ENCODE peak calls at places on chromosomes 2 and 18, in six cellular contexts. W is body of pancreas; P is CD8-positive, alpha-beta T cell; U is ovary; A is epithelial cell of proximal tubule; X is fibroblast of lung. E is an unnamed sample.
A peak's percentile ranks its signal among the peaks of the same experiment; 100 is the strongest.

GRCh38 chr2:49241991-49242390 is 87.7 kb upstream of the FSHR start:
- DNase-seq in W (no peak), X (peak; percentile 51), P (no peak), A (no peak), U (no peak), E (no peak)

GRCh38 chr18:61854578-61854977 is 38.2 kb downstream of the RNF152 start:
- DNase-seq in X (peak; percentile 62), U (no peak), P (no peak), W (no peak), A (no peak), E (no peak)

GRCh38 chr2:27729198-27729597 is 42.3 kb upstream of the MRPL33 start:
- DNase-seq in X (no peak), P (no peak), W (no peak), U (no peak), A (peak; percentile 91), E (no peak)

GRCh38 chr2:203631068-203631757 is 75.2 kb upstream of the CD28 start:
- DNase-seq in U (no peak), A (no peak), X (peak; percentile 84), P (no peak), W (no peak), E (no peak)

GRCh38 chr2:98088261-98088660 is 1.3 kb downstream of the VWA3B start:
- DNase-seq in U (no peak), X (no peak), P (no peak), A (no peak), W (no peak), E (no peak)

GRCh38 chr2:11697103-11697871 is 27.3 kb upstream of the NTSR2 start:
- DNase-seq in U (peak; percentile 64), X (peak; percentile 77), P (no peak), W (no peak), A (peak; percentile 77), E (no peak)

GRCh38 chr2:124995185-124995912 is 970.3 kb downstream of the CNTNAP5 start:
- DNase-seq in A (no peak), W (no peak), P (no peak), U (no peak), X (no peak), E (no peak)

GRCh38 chr2:162074579-162074922 is 536 bp upstream of the DPP4 start:
- DNase-seq in P (no peak), W (no peak), A (no peak), U (no peak), X (no peak), E (no peak)

GRCh38 chr2:98356729-98357128 is 10.5 kb downstream of the CNGA3 start:
- DNase-seq in X (no peak), P (no peak), A (no peak), U (no peak), W (no peak), E (no peak)

GRCh38 chr2:42974303-42974696 is 181.9 kb upstream of the HAAO start:
- DNase-seq in U (peak; percentile 26), X (peak; percentile 29), P (no peak), A (no peak), W (no peak), E (no peak)

GRCh38 chr2:95032868-95033603 is 7.5 kb downstream of the MAL start:
- DNase-seq in P (no peak), X (no peak), U (no peak), W (no peak), A (no peak), E (no peak)

GRCh38 chr2:3302751-3303582 is 74.7 kb downstream of the EIPR1 start:
- DNase-seq in X (no peak), W (no peak), U (no peak), P (no peak), A (no peak), E (no peak)

GRCh38 chr2:242015366-242016065 is 146.0 kb downstream of the RTP5 start:
- DNase-seq in U (no peak), P (no peak), W (no peak), X (no peak), A (no peak), E (no peak)

GRCh38 chr2:66519264-66519843 is 84.4 kb downstream of the MEIS1 start:
- DNase-seq in X (no peak), U (no peak), A (no peak), W (no peak), P (no peak), E (no peak)

GRCh38 chr18:67199993-67200617 is 316.4 kb downstream of the DSEL start:
- DNase-seq in A (peak; percentile 13), X (peak; percentile 78), W (no peak), P (no peak), U (no peak), E (peak; percentile 21)

GRCh38 chr2:106547104-106547503 is 59.9 kb downstream of the CD8B2 start:
- DNase-seq in W (no peak), X (no peak), P (no peak), A (no peak), U (no peak), E (no peak)

DNA sequence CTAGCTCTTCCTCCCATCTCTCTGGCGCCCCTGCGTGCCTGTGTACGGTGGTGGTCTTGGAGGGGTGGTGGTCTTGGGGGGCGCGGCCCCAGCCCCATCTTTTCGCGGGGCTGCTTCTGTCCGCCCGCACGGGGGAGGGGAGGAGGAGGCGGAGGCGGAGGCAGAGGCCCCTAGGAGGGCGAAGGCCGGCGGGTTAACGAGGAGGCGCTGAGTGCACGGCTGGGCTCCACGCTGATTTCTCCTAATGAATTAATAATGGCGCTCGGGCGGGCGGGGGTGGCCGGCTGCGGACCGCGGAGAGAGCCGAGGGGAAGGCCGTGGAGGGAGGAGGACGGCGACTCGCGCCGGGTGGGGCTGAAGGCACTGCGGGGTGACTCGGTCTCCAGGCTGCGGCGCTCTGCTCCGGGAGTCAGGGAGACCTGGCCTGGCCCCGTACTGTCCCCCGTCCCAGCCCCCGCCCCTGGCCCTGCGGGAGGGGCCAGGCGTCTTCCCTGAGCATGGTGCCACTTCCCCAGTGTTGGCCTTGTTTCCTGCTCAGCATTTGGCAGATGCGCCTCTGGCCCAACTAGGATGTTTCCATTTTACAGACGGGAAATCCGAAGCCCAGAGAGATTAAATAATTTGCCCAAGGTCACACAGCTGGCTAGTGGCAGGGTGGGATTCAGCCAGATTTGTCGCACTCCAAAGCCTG is 6.0 kb downstream of the GAREM2 start:
- DNase-seq in X (no peak), A (no peak), P (no peak), U (no peak), W (no peak), E (no peak)
- H3K4me3 ChIP-seq in X (no peak overlapping the region), A (peak overlapping the region; percentile 43), P (peak overlapping the region; percentile 30), U (peak overlapping the region; percentile 29), W (no peak overlapping the region), E (peak overlapping the region; percentile 40)

GRCh38 chr18:34159691-34160185 is 65.0 kb downstream of the NOL4 start:
- DNase-seq in W (no peak), X (no peak), A (no peak), U (no peak), P (no peak), E (no peak)

GRCh38 chr18:34153711-34154110 is 71.0 kb downstream of the NOL4 start:
- DNase-seq in X (peak; percentile 59), W (no peak), A (no peak), U (no peak), P (no peak), E (no peak)

DNA sequence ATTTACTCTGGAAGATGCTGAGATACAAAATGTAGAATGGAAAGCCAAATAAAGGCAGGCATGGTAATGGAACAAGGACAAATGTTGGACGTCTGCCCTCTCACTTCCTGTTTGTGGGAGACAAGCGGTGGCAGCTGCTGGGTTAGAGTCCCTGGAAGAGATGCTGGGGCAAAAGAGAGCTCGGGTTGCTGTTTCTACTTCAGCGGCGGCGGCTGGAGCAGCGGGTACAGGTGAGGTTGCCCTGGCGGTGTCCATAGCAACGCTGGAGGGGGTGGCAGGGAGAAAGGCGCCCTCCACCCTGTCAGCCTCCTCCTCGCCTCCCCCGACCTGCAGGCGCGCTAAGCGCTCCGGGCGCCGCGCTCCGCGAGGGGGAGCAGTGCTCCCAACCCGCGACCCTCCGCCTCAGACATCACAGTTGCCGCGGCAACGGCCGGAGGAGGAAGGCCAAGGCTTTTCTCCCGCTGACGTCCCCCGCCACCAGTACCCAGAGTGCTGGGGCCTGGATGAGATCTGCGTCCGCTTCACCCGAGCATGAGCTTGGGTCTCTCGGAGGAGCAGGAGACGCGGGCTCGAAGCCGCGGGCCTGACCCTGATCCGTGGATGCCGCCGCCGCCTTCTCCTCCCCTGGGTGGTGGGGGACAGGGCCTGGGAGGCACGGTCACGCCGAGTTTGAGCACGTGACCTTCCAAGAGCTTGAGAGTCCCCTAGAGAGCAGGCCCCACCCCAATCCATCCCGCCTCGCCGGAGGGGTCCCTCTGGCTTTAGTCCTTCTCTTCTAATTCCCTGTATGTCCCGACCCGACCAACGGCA is 65.6 kb downstream of the NOL4 start:
- DNase-seq in A (no peak), U (peak; percentile 30), W (peak; percentile 17), P (no peak), X (peak; percentile 36), E (no peak)
- TF ChIP-seq CTCF in A (peak; percentile 26), U (no peak), W (no peak), P (no peak), X (no peak), E (no peak)

GRCh38 chr2:74415762-74416395 is 5.5 kb downstream of the C2orf81 start:
- DNase-seq in P (no peak), X (no peak), A (no peak), U (no peak), W (no peak), E (no peak)

GRCh38 chr2:74416721-74417120 is 4.7 kb downstream of the C2orf81 start:
- DNase-seq in U (no peak), A (no peak), W (no peak), P (no peak), X (no peak), E (no peak)

GRCh38 chr2:74413001-74413698 is 8.3 kb downstream of the C2orf81 start:
- DNase-seq in W (no peak), P (no peak), A (no peak), X (no peak), U (no peak), E (no peak)

GRCh38 chr2:74414913-74415761 is 6.3 kb downstream of the C2orf81 start:
- DNase-seq in A (no peak), X (peak; percentile 26), W (peak; percentile 38), P (peak; percentile 66), U (peak; percentile 59), E (no peak)

DNA sequence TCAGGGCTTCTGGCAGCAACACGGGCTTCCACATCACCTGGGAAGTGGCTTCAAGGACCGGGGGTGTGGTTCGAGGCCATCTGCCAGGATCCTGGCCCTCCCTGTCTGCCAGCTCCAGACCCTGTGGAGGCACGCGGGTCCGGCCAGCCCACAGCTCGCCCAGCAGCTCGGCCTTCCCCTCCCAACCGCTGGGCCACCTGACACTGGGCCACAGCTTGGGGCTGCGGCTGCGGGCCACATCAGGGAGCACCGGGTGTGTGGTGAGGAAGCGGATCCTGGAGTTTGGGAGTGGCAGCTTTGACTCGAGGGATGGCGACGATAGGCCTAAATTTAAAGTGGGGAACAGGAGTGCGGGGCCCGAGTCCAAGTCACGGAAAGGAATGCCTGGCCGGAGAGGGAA is 6.9 kb downstream of the C2orf81 start:
- DNase-seq in P (no peak), A (no peak), X (no peak), W (no peak), U (no peak), E (no peak)
- H3K4me3 ChIP-seq in P (peak overlapping the region; percentile 58), A (peak overlapping the region; percentile 64), X (peak overlapping the region; percentile 14), W (no peak overlapping the region), U (peak overlapping the region; percentile 44), E (peak overlapping the region; percentile 54)

GRCh38 chr18:35597758-35598157 is 16.2 kb downstream of the GALNT1 start:
- DNase-seq in P (no peak), U (no peak), W (no peak), A (no peak), X (no peak), E (no peak)
- TF ChIP-seq CTCF in P (no peak), U (no peak), W (no peak), A (no peak), X (no peak), E (no peak)